ENCODE peak calls at places on chromosomes 6 and 20, in six cellular contexts. N is naive thymus-derived CD8-positive, alpha-beta T cell; K is GM20000; J is RPMI8226; L is fibroblast of lung; Y is AG10803. Z is an unnamed sample.

GRCh38 chr20:57693002-57693582 is 16.7 kb downstream of the PMEPA1 start:
- DNase-seq in L (no peak), Y (no peak), J (peak; percentile 58), N (no peak), K (no peak), Z (no peak)

GRCh38 chr20:50724851-50725721 is 6.3 kb upstream of the PARD6B start:
- DNase-seq in J (no peak), K (peak; percentile 19), N (no peak), Y (peak; percentile 89), L (peak; percentile 84), Z (no peak)

GRCh38 chr6:50840814-50841192 is 22.1 kb downstream of the TFAP2B start:
- DNase-seq in Y (no peak), L (no peak), K (no peak), J (no peak), N (no peak), Z (no peak)

GRCh38 chr6:43584892-43585570 is 9.0 kb downstream of the POLH start:
- DNase-seq in Y (peak; percentile 69), K (no peak), L (no peak), N (no peak), J (no peak), Z (no peak)

GRCh38 chr6:106609699-106610098 is 19.6 kb downstream of the RTN4IP1 start:
- DNase-seq in N (no peak), Y (no peak), K (no peak), J (peak; percentile 5), L (no peak), Z (no peak)

GRCh38 chr6:4224082-4224978 is 89.0 kb upstream of the ECI2 start:
- DNase-seq in Y (peak; percentile 12), L (no peak), N (no peak), K (no peak), J (no peak), Z (no peak)

GRCh38 chr20:14882846-14883245 is 545.4 kb upstream of the FLRT3 start:
- DNase-seq in N (no peak), Y (no peak), K (no peak), L (no peak), J (no peak), Z (no peak)

GRCh38 chr6:50791900-50792508 is 26.7 kb upstream of the TFAP2B start:
- DNase-seq in J (peak; percentile 52), L (peak; percentile 46), N (no peak), K (peak; percentile 44), Y (peak; percentile 46), Z (no peak)

GRCh38 chr6:148367418-148368024 is 24.9 kb downstream of the SASH1 start:
- DNase-seq in K (no peak), J (no peak), N (no peak), L (peak; percentile 75), Y (peak; percentile 60), Z (no peak)

GRCh38 chr6:26336355-26337198 is 28.4 kb upstream of the BTN3A2 start:
- DNase-seq in L (peak; percentile 71), J (no peak), N (no peak), Y (peak; percentile 62), K (no peak), Z (no peak)

GRCh38 chr20:35699914-35700624 is 864 bp downstream of the ROMO1 start:
- DNase-seq in L (no peak), N (no peak), K (peak; percentile 17), J (no peak), Y (no peak), Z (no peak)

GRCh38 chr6:6631526-6632276 is 43.2 kb downstream of the LY86 start:
- DNase-seq in L (peak; percentile 60), J (no peak), Y (peak; percentile 41), K (no peak), N (no peak), Z (no peak)

GRCh38 chr6:40912158-40912946 is 126.7 kb downstream of the UNC5CL start:
- DNase-seq in N (peak; percentile 6), J (peak; percentile 89), Y (peak; percentile 21), L (peak; percentile 23), K (peak; percentile 80), Z (no peak)

GRCh38 chr6:129493396-129493902 is 216.5 kb downstream of the ARHGAP18 start:
- DNase-seq in K (no peak), N (no peak), J (no peak), L (peak; percentile 61), Y (peak; percentile 52), Z (no peak)

GRCh38 chr6:18034798-18035202 is 47.4 kb upstream of the KIF13A start:
- DNase-seq in K (no peak), J (peak; percentile 77), Y (no peak), L (peak; percentile 28), N (no peak), Z (no peak)

GRCh38 chr6:127103482-127103881 is 15.0 kb upstream of the RSPO3 start:
- DNase-seq in J (no peak), L (peak; percentile 41), K (no peak), N (no peak), Y (peak; percentile 35), Z (no peak)

GRCh38 chr6:128885381-128885780 is 2.4 kb downstream of the LAMA2 start:
- DNase-seq in K (no peak), Y (no peak), L (no peak), N (no peak), J (no peak), Z (no peak)

GRCh38 chr20:50151034-50151743 is 2.3 kb downstream of the PEDS1 start:
- DNase-seq in J (no peak), K (no peak), N (no peak), L (no peak), Y (peak; percentile 69), Z (no peak)